ENCODE peak calls at places on chromosome 4, in six cellular contexts. D is NCI-H446; A is mucosa of descending colon; E is HS-5; H is stimulated activated CD8-positive, alpha-beta memory T cell treated with anti-CD3 and anti-CD28 coated beads, Interleukin-4, amount 100 ng/mL, for 48 hours; T is hippocampal formation. L is an unnamed sample.

GRCh38 chr4:80097395-80098177 is 24.6 kb upstream of the ANTXR2 start:
- DNase-seq in H (no peak), A (no peak), E (peak), T (no peak), D (peak), L (no peak)

GRCh38 chr4:36242629-36243354 is 1.5 kb downstream of the ARAP2 start:
- DNase-seq in E (no peak), D (no peak), T (peak), H (no peak), A (no peak), L (no peak)

GRCh38 chr4:107757860-107758476 is 37.9 kb upstream of the PAPSS1 start:
- DNase-seq in T (peak), A (no peak), H (no peak), D (peak), E (peak), L (no peak)

GRCh38 chr4:3720461-3720860 is 45.7 kb upstream of the ADRA2C start:
- DNase-seq in D (no peak), T (no peak), A (no peak), H (no peak), E (no peak), L (no peak)

GRCh38 chr4:3009422-3009821 is 46.1 kb downstream of the GRK4 start:
- DNase-seq in D (no peak), T (peak), A (no peak), E (no peak), H (peak), L (no peak)

GRCh38 chr4:16418814-16419213 is 192.5 kb upstream of the TAPT1 start:
- DNase-seq in T (no peak), H (no peak), D (no peak), A (no peak), E (peak), L (no peak)

GRCh38 chr4:70713453-70714026 is 8.2 kb upstream of the RUFY3 start:
- DNase-seq in A (no peak), E (no peak), T (no peak), D (no peak), H (no peak), L (no peak)

GRCh38 chr4:24800273-24800880 is 5.0 kb downstream of the SOD3 start:
- DNase-seq in A (no peak), D (no peak), E (no peak), H (no peak), T (no peak), L (no peak)

GRCh38 chr4:76607266-76607799 is 172.3 kb downstream of the SHROOM3 start:
- DNase-seq in H (no peak), E (no peak), T (no peak), A (no peak), D (no peak), L (no peak)

GRCh38 chr4:8410641-8411271 is 29.8 kb downstream of the ACOX3 start:
- DNase-seq in D (peak), E (no peak), H (no peak), A (no peak), T (no peak), L (peak)

GRCh38 chr4:161990721-161991120 is 173.1 kb downstream of the FSTL5 start:
- DNase-seq in E (no peak), T (no peak), H (no peak), A (no peak), D (no peak), L (no peak)

GRCh38 chr4:826508-827208 is 729 bp upstream of the CPLX1 start:
- DNase-seq in H (no peak), T (no peak), A (peak), D (no peak), E (no peak), L (peak)

GRCh38 chr4:158827475-158828085 is 58.8 kb downstream of the FNIP2 start:
- DNase-seq in A (no peak), E (no peak), T (no peak), D (no peak), H (no peak), L (no peak)

GRCh38 chr4:151166662-151167061 is 67.2 kb downstream of the RPS3A start:
- DNase-seq in E (no peak), A (no peak), T (no peak), H (no peak), D (no peak), L (no peak)

L was measured in WERI-Rb-1.